ENCODE peak calls at places on chromosomes 6 and 20, in eight cellular contexts. One of them, this sample, is unnamed.

GRCh38 chr6:41504526-41505021 is 41.6 kb upstream of the FOXP4 start:
- DNase-seq in NT2/D1: no peak
- DNase-seq in activated CD8-positive, alpha-beta memory T cell treated with anti-CD3 and anti-CD28 coated beads for 24 hours: no peak
- DNase-seq in fibroblast of mammary gland: no peak
- DNase-seq in EL: peak; percentile 41
- DNase-seq in NCI-H1930: no peak
- DNase-seq in stimulated activated CD4-positive, alpha-beta T cell treated with anti-CD3 and anti-CD28 coated beads, Interleukin-4, amount 100 ng/mL, for 1 hour: no peak
- DNase-seq in amygdala: no peak
- DNase-seq in this sample: peak; percentile 16

GRCh38 chr6:43891072-43891870 is 121.3 kb downstream of the VEGFA start:
- DNase-seq in NT2/D1: no peak
- DNase-seq in activated CD8-positive, alpha-beta memory T cell treated with anti-CD3 and anti-CD28 coated beads for 24 hours: no peak
- DNase-seq in fibroblast of mammary gland: no peak
- DNase-seq in EL: no peak
- DNase-seq in NCI-H1930: no peak
- DNase-seq in stimulated activated CD4-positive, alpha-beta T cell treated with anti-CD3 and anti-CD28 coated beads, Interleukin-4, amount 100 ng/mL, for 1 hour: no peak
- DNase-seq in amygdala: no peak
- DNase-seq in this sample: no peak

GRCh38 chr6:40825085-40825484 is 213.9 kb downstream of the UNC5CL start:
- DNase-seq in NT2/D1: no peak
- DNase-seq in activated CD8-positive, alpha-beta memory T cell treated with anti-CD3 and anti-CD28 coated beads for 24 hours: no peak
- DNase-seq in fibroblast of mammary gland: no peak
- DNase-seq in EL: no peak
- DNase-seq in NCI-H1930: no peak
- DNase-seq in stimulated activated CD4-positive, alpha-beta T cell treated with anti-CD3 and anti-CD28 coated beads, Interleukin-4, amount 100 ng/mL, for 1 hour: no peak
- DNase-seq in amygdala: no peak
- DNase-seq in this sample: no peak

GRCh38 chr20:11217322-11217989 is 543.7 kb upstream of the JAG1 start:
- DNase-seq in NT2/D1: no peak
- DNase-seq in activated CD8-positive, alpha-beta memory T cell treated with anti-CD3 and anti-CD28 coated beads for 24 hours: no peak
- DNase-seq in fibroblast of mammary gland: no peak
- DNase-seq in EL: peak; percentile 4
- DNase-seq in NCI-H1930: no peak
- DNase-seq in stimulated activated CD4-positive, alpha-beta T cell treated with anti-CD3 and anti-CD28 coated beads, Interleukin-4, amount 100 ng/mL, for 1 hour: no peak
- DNase-seq in amygdala: no peak
- DNase-seq in this sample: no peak

GRCh38 chr20:31943052-31943471 is 8.8 kb downstream of the PDRG1 start:
- DNase-seq in NT2/D1: no peak
- DNase-seq in activated CD8-positive, alpha-beta memory T cell treated with anti-CD3 and anti-CD28 coated beads for 24 hours: no peak
- DNase-seq in fibroblast of mammary gland: no peak
- DNase-seq in EL: no peak
- DNase-seq in NCI-H1930: no peak
- DNase-seq in stimulated activated CD4-positive, alpha-beta T cell treated with anti-CD3 and anti-CD28 coated beads, Interleukin-4, amount 100 ng/mL, for 1 hour: no peak
- DNase-seq in amygdala: peak; percentile 27
- DNase-seq in this sample: no peak

GRCh38 chr20:38659613-38659880 is 57.9 kb downstream of the ARHGAP40 start:
- DNase-seq in NT2/D1: no peak
- DNase-seq in activated CD8-positive, alpha-beta memory T cell treated with anti-CD3 and anti-CD28 coated beads for 24 hours: no peak
- DNase-seq in fibroblast of mammary gland: no peak
- DNase-seq in EL: no peak
- DNase-seq in NCI-H1930: no peak
- DNase-seq in stimulated activated CD4-positive, alpha-beta T cell treated with anti-CD3 and anti-CD28 coated beads, Interleukin-4, amount 100 ng/mL, for 1 hour: no peak
- DNase-seq in amygdala: no peak
- DNase-seq in this sample: no peak

GRCh38 chr20:22584922-22585785 is 782 bp upstream of the FOXA2 start:
- DNase-seq in NT2/D1: no peak
- DNase-seq in activated CD8-positive, alpha-beta memory T cell treated with anti-CD3 and anti-CD28 coated beads for 24 hours: no peak
- DNase-seq in fibroblast of mammary gland: no peak
- DNase-seq in EL: no peak
- DNase-seq in NCI-H1930: peak; percentile 74
- DNase-seq in stimulated activated CD4-positive, alpha-beta T cell treated with anti-CD3 and anti-CD28 coated beads, Interleukin-4, amount 100 ng/mL, for 1 hour: no peak
- DNase-seq in amygdala: no peak
- DNase-seq in this sample: no peak

GRCh38 chr6:105603779-105604592 is 201.1 kb upstream of the PREP start:
- DNase-seq in NT2/D1: no peak
- DNase-seq in activated CD8-positive, alpha-beta memory T cell treated with anti-CD3 and anti-CD28 coated beads for 24 hours: no peak
- DNase-seq in fibroblast of mammary gland: peak; percentile 88
- DNase-seq in EL: peak; percentile 16
- DNase-seq in NCI-H1930: no peak
- DNase-seq in stimulated activated CD4-positive, alpha-beta T cell treated with anti-CD3 and anti-CD28 coated beads, Interleukin-4, amount 100 ng/mL, for 1 hour: no peak
- DNase-seq in amygdala: no peak
- DNase-seq in this sample: no peak

GRCh38 chr20:35561268-35561667 is 19.4 kb downstream of the ERGIC3 start:
- DNase-seq in NT2/D1: peak; percentile 40
- DNase-seq in activated CD8-positive, alpha-beta memory T cell treated with anti-CD3 and anti-CD28 coated beads for 24 hours: no peak
- DNase-seq in fibroblast of mammary gland: peak; percentile 34
- DNase-seq in EL: peak; percentile 68
- DNase-seq in NCI-H1930: no peak
- DNase-seq in stimulated activated CD4-positive, alpha-beta T cell treated with anti-CD3 and anti-CD28 coated beads, Interleukin-4, amount 100 ng/mL, for 1 hour: no peak
- DNase-seq in amygdala: peak; percentile 28
- DNase-seq in this sample: peak; percentile 34

GRCh38 chr20:8953300-8953699 is 115.6 kb upstream of the PLCB4 start:
- DNase-seq in NT2/D1: no peak
- DNase-seq in activated CD8-positive, alpha-beta memory T cell treated with anti-CD3 and anti-CD28 coated beads for 24 hours: no peak
- DNase-seq in fibroblast of mammary gland: no peak
- DNase-seq in EL: no peak
- DNase-seq in NCI-H1930: no peak
- DNase-seq in stimulated activated CD4-positive, alpha-beta T cell treated with anti-CD3 and anti-CD28 coated beads, Interleukin-4, amount 100 ng/mL, for 1 hour: no peak
- DNase-seq in amygdala: no peak
- DNase-seq in this sample: no peak

This sample was measured in HAP-1.